ENCODE peak calls at places on chromosomes 12 and 14, in eight cellular contexts. U is esophagus muscularis mucosa, Z is K562, K is lower leg skin, D is stomach, C is right lobe of liver, W is prostate gland, X is heart left ventricle. P is an unnamed sample.

GRCh38 chr12:48016373-48017020 is 12.2 kb upstream of the COL2A1 start:
- DNase-seq in U (no peak), Z (no peak), D (no peak), W (no peak), K (no peak), X (no peak), C (no peak), P (no peak)

GRCh38 chr12:26630546-26631027 is 202.4 kb downstream of the ITPR2 start:
- DNase-seq in Z (no peak), D (no peak), K (no peak), X (no peak), U (no peak), C (no peak), W (no peak), P (no peak)

GRCh38 chr14:46582826-46583225 is 68.8 kb downstream of the RPL10L start:
- DNase-seq in U (no peak), W (no peak), C (no peak), Z (no peak), D (no peak), K (no peak), X (no peak), P (no peak)

GRCh38 chr12:55829967-55830600 is 697 bp upstream of the DNAJC14 start:
- DNase-seq in U (no peak), K (no peak), X (peak; percentile 45), C (peak; percentile 58), D (peak; percentile 58), W (peak; percentile 27), Z (peak; percentile 80), P (peak; percentile 36)

GRCh38 chr12:14272954-14273910 is 92.2 kb upstream of the ATF7IP start:
- DNase-seq in W (peak; percentile 45), C (no peak), Z (no peak), U (no peak), K (peak; percentile 25), X (no peak), D (no peak), P (no peak)

GRCh38 chr12:52032431-52032796 is 18.8 kb upstream of the NR4A1 start:
- DNase-seq in D (peak; percentile 78), X (peak; percentile 86), C (peak; percentile 57), K (peak; percentile 86), U (peak; percentile 97), W (peak; percentile 93), Z (no peak), P (no peak)

GRCh38 chr14:44988694-44989093 is 26.7 kb downstream of the TOGARAM1 start:
- DNase-seq in C (no peak), K (no peak), D (no peak), Z (no peak), W (no peak), X (peak; percentile 45), U (no peak), P (no peak)

GRCh38 chr14:104698688-104699425 is 9.4 kb downstream of the INF2 start:
- DNase-seq in W (no peak), C (no peak), X (peak; percentile 68), U (no peak), K (no peak), D (no peak), Z (no peak), P (no peak)

GRCh38 chr14:51444381-51445000 is 204.4 kb downstream of the TMX1 start:
- DNase-seq in W (no peak), D (no peak), X (no peak), C (no peak), U (peak; percentile 47), Z (no peak), K (no peak), P (no peak)

GRCh38 chr12:47307680-47308399 is 228.1 kb upstream of the AMIGO2 start:
- DNase-seq in U (peak; percentile 64), X (no peak), D (peak; percentile 41), C (no peak), Z (peak; percentile 23), W (peak; percentile 31), K (no peak), P (peak; percentile 57)

GRCh38 chr12:108400060-108400459 is 60.9 kb upstream of the CMKLR1 start:
- DNase-seq in Z (no peak), K (no peak), D (no peak), U (no peak), X (no peak), W (no peak), C (no peak), P (no peak)
- TF ChIP-seq POLR2A in Z (no peak), K (no peak), D (no peak), U (no peak), X (no peak), W (no peak), C (no peak), P (no peak)

GRCh38 chr12:24960222-24960855 is 11.4 kb upstream of the BCAT1 start:
- DNase-seq in D (no peak), W (no peak), X (no peak), C (no peak), Z (peak; percentile 29), U (no peak), K (no peak), P (no peak)
- H3K4me3 ChIP-seq in D (no peak overlapping the region), W (no peak overlapping the region), X (no peak overlapping the region), C (no peak overlapping the region), Z (no peak overlapping the region), U (no peak overlapping the region), K (no peak overlapping the region), P (no peak overlapping the region)

GRCh38 chr14:22836301-22837058 is at the start of gene MMP14:
- DNase-seq in X (peak; percentile 77), D (peak; percentile 69), Z (peak; percentile 11), U (peak; percentile 96), W (peak; percentile 81), K (peak; percentile 84), C (peak; percentile 65), P (peak; percentile 26)
- TF ChIP-seq CTCF in X (peak; percentile 51), D (no peak), Z (no peak), U (peak; percentile 63), W (peak; percentile 33), K (no peak), C (no peak), P (no peak)

GRCh38 chr12:63844391-63845341 is at the start of gene SRGAP1:
- DNase-seq in Z (peak; percentile 18), C (peak; percentile 64), U (peak; percentile 93), X (peak; percentile 70), K (peak; percentile 48), D (peak; percentile 52), W (peak; percentile 31), P (peak; percentile 78)
- TF ChIP-seq POLR2A in Z (no peak), C (no peak), U (no peak), X (no peak), K (no peak), D (no peak), W (no peak), P (no peak)

DNA sequence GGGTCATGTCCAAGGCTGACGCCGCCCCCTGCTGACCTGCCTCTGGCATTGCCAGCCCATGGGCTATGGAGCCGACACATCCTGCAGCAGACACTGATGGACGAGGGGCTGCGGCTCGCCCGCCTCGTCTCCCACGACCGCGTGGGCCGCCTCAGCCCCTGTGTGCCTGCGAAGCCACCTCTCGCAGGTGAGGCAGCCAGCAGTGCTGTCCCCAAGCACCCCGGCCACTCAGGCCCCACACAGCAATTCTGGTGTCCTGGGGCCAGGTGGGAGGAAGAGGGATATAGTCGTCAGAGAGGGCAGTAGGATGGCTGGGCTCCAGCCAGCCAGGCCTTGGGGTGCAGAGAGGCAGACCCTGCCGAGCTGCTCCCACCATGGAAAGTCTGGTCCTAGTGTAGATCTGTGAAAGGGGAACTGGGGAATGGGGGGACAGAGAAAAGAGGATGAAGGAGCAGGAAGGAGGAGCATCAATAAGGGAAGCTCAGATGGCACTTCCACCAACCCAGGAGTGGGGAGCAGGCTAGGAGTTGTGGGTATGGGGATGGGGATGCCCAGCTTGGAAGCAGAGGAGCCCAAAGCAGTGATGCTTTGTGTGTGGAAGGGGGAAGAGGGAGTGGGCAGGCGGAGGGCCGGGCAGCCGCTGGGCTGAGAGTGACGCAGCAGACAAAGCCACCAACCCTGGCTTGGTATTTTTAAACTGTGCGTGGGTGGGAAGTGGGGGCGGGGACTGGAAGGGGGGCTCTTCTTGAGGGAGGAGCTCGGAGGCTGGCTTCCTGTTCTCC is 4.7 kb downstream of the NAB2 start:
- DNase-seq in U (peak; percentile 96), K (peak; percentile 70), W (peak; percentile 67), D (peak; percentile 55), Z (peak; percentile 85), X (peak; percentile 85), C (peak; percentile 75), P (peak; percentile 87)
- H3K4me3 ChIP-seq in U (peak overlapping the region; percentile 1), K (no peak overlapping the region), W (no peak overlapping the region), D (no peak overlapping the region), Z (no peak overlapping the region), X (no peak overlapping the region), C (no peak overlapping the region), P (no peak overlapping the region)

DNA sequence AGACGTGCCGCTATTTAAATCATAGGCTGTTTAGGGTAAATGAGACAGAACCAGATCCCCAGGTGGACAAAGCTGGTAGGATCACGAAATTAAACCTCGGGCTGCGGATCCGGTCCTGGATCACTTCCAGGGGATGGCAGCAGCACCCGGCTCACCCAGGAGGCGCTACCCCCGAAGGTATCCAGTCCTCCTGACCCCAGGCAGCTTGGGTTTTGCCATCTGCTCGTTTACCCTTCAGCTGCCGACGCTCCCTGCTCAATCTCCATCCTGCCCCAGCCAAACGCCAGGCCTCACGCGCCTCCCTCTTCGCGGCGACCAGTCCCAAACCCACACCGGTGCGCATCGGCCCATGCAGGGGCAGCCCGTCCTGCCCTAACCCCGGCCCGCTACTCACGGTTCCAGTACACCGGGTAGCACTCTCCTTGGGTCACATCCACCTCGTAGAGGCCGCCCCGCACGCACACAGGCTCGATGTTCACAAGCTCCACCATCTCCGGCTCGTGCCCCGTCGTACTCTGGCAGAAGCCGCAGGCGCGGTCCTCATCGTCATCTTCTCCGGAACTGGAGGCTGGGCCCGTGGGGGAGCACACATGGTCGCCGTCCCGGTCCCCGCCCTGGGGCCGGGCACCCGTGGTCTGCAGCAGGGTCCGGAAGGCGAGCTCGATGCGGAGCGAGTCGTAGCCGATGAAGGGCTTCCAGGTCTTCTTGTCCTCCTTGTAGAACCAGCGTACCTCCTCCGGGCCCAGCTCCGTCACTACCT is 1.1 kb downstream of the DDHD1 start:
- DNase-seq in W (peak; percentile 56), Z (peak; percentile 28), U (peak; percentile 93), C (peak; percentile 72), K (peak; percentile 25), D (peak; percentile 55), X (peak; percentile 43), P (peak; percentile 63)
- TF ChIP-seq CTCF in W (peak; percentile 9), Z (peak; percentile 6), U (peak; percentile 15), C (no peak), K (no peak), D (peak; percentile 11), X (no peak), P (peak; percentile 6)

P was measured in Peyer's patch.